ENCODE peak calls at places on chromosomes 11 and 22, in eight cellular contexts. One of them, this sample, is unnamed.

GRCh38 chr22:46695346-46696224 is 42.5 kb downstream of the CERK start:
- DNase-seq in left colon: no peak
- DNase-seq in stimulated activated CD8-positive, alpha-beta memory T cell treated with anti-CD3 and anti-CD28 coated beads, Interleukin-7, amount 100 ng/mL, for 4 hours: no peak
- DNase-seq in uterus: no peak
- DNase-seq in nephron progenitor cell: no peak
- DNase-seq in left ventricle myocardium inferior: no peak
- DNase-seq in endothelial cell: no peak
- DNase-seq in stimulated activated CD4-positive, alpha-beta T cell treated with anti-CD3 and anti-CD28 coated beads, Interleukin-12 subunit alpha, Interleukin-12 subunit beta, amount 100 ng/mL, for 4 hours: no peak
- DNase-seq in this sample: no peak

GRCh38 chr11:127816959-127817358 is 770.4 kb downstream of the ETS1 start:
- DNase-seq in endothelial cell: no peak
- DNase-seq in stimulated activated CD4-positive, alpha-beta T cell treated with anti-CD3 and anti-CD28 coated beads, Interleukin-12 subunit alpha, Interleukin-12 subunit beta, amount 100 ng/mL, for 4 hours: no peak
- DNase-seq in stimulated activated CD8-positive, alpha-beta memory T cell treated with anti-CD3 and anti-CD28 coated beads, Interleukin-7, amount 100 ng/mL, for 4 hours: no peak
- DNase-seq in nephron progenitor cell: no peak
- DNase-seq in left colon: no peak
- DNase-seq in left ventricle myocardium inferior: no peak
- DNase-seq in uterus: no peak
- DNase-seq in this sample: no peak

GRCh38 chr11:68855205-68855978 is 13.7 kb upstream of the CPT1A start:
- DNase-seq in endothelial cell: peak; percentile 42
- DNase-seq in left ventricle myocardium inferior: peak; percentile 63
- DNase-seq in nephron progenitor cell: peak; percentile 52
- DNase-seq in stimulated activated CD8-positive, alpha-beta memory T cell treated with anti-CD3 and anti-CD28 coated beads, Interleukin-7, amount 100 ng/mL, for 4 hours: peak; percentile 17
- DNase-seq in uterus: peak; percentile 45
- DNase-seq in left colon: peak; percentile 57
- DNase-seq in stimulated activated CD4-positive, alpha-beta T cell treated with anti-CD3 and anti-CD28 coated beads, Interleukin-12 subunit alpha, Interleukin-12 subunit beta, amount 100 ng/mL, for 4 hours: no peak
- DNase-seq in this sample: no peak

GRCh38 chr11:46666516-46666915 is 33.9 kb downstream of the ARHGAP1 start:
- DNase-seq in stimulated activated CD4-positive, alpha-beta T cell treated with anti-CD3 and anti-CD28 coated beads, Interleukin-12 subunit alpha, Interleukin-12 subunit beta, amount 100 ng/mL, for 4 hours: no peak
- DNase-seq in stimulated activated CD8-positive, alpha-beta memory T cell treated with anti-CD3 and anti-CD28 coated beads, Interleukin-7, amount 100 ng/mL, for 4 hours: no peak
- DNase-seq in nephron progenitor cell: no peak
- DNase-seq in left colon: no peak
- DNase-seq in endothelial cell: no peak
- DNase-seq in left ventricle myocardium inferior: peak; percentile 50
- DNase-seq in uterus: peak; percentile 46
- DNase-seq in this sample: no peak

GRCh38 chr11:68905421-68906360 is 2.0 kb downstream of the IGHMBP2 start:
- DNase-seq in left colon: no peak
- DNase-seq in left ventricle myocardium inferior: no peak
- DNase-seq in nephron progenitor cell: no peak
- DNase-seq in endothelial cell: no peak
- DNase-seq in uterus: no peak
- DNase-seq in stimulated activated CD8-positive, alpha-beta memory T cell treated with anti-CD3 and anti-CD28 coated beads, Interleukin-7, amount 100 ng/mL, for 4 hours: no peak
- DNase-seq in stimulated activated CD4-positive, alpha-beta T cell treated with anti-CD3 and anti-CD28 coated beads, Interleukin-12 subunit alpha, Interleukin-12 subunit beta, amount 100 ng/mL, for 4 hours: no peak
- DNase-seq in this sample: no peak

GRCh38 chr11:8033312-8033715 is 46.2 kb downstream of the EIF3F start:
- DNase-seq in uterus: peak; percentile 88
- DNase-seq in stimulated activated CD4-positive, alpha-beta T cell treated with anti-CD3 and anti-CD28 coated beads, Interleukin-12 subunit alpha, Interleukin-12 subunit beta, amount 100 ng/mL, for 4 hours: peak; percentile 42
- DNase-seq in stimulated activated CD8-positive, alpha-beta memory T cell treated with anti-CD3 and anti-CD28 coated beads, Interleukin-7, amount 100 ng/mL, for 4 hours: peak; percentile 11
- DNase-seq in nephron progenitor cell: peak; percentile 79
- DNase-seq in endothelial cell: peak; percentile 78
- DNase-seq in left ventricle myocardium inferior: peak; percentile 78
- DNase-seq in left colon: peak; percentile 71
- DNase-seq in this sample: peak; percentile 91

GRCh38 chr11:1255151-1255550 is 32.3 kb downstream of the MUC5B start:
- DNase-seq in stimulated activated CD8-positive, alpha-beta memory T cell treated with anti-CD3 and anti-CD28 coated beads, Interleukin-7, amount 100 ng/mL, for 4 hours: no peak
- DNase-seq in left colon: no peak
- DNase-seq in endothelial cell: no peak
- DNase-seq in stimulated activated CD4-positive, alpha-beta T cell treated with anti-CD3 and anti-CD28 coated beads, Interleukin-12 subunit alpha, Interleukin-12 subunit beta, amount 100 ng/mL, for 4 hours: no peak
- DNase-seq in nephron progenitor cell: no peak
- DNase-seq in uterus: no peak
- DNase-seq in left ventricle myocardium inferior: no peak
- DNase-seq in this sample: no peak

GRCh38 chr11:47409440-47410403 is 1.3 kb downstream of the SLC39A13 start:
- DNase-seq in endothelial cell: no peak
- DNase-seq in left colon: no peak
- DNase-seq in stimulated activated CD4-positive, alpha-beta T cell treated with anti-CD3 and anti-CD28 coated beads, Interleukin-12 subunit alpha, Interleukin-12 subunit beta, amount 100 ng/mL, for 4 hours: no peak
- DNase-seq in nephron progenitor cell: no peak
- DNase-seq in stimulated activated CD8-positive, alpha-beta memory T cell treated with anti-CD3 and anti-CD28 coated beads, Interleukin-7, amount 100 ng/mL, for 4 hours: no peak
- DNase-seq in uterus: no peak
- DNase-seq in left ventricle myocardium inferior: no peak
- DNase-seq in this sample: no peak

GRCh38 chr11:78688460-78688859 is 113.8 kb upstream of the NARS2 start:
- DNase-seq in stimulated activated CD4-positive, alpha-beta T cell treated with anti-CD3 and anti-CD28 coated beads, Interleukin-12 subunit alpha, Interleukin-12 subunit beta, amount 100 ng/mL, for 4 hours: no peak
- DNase-seq in stimulated activated CD8-positive, alpha-beta memory T cell treated with anti-CD3 and anti-CD28 coated beads, Interleukin-7, amount 100 ng/mL, for 4 hours: no peak
- DNase-seq in left ventricle myocardium inferior: no peak
- DNase-seq in endothelial cell: no peak
- DNase-seq in uterus: no peak
- DNase-seq in nephron progenitor cell: no peak
- DNase-seq in left colon: no peak
- DNase-seq in this sample: no peak

GRCh38 chr11:106789406-106789805 is 228.9 kb downstream of the GUCY1A2 start:
- DNase-seq in endothelial cell: no peak
- DNase-seq in left ventricle myocardium inferior: no peak
- DNase-seq in left colon: no peak
- DNase-seq in stimulated activated CD8-positive, alpha-beta memory T cell treated with anti-CD3 and anti-CD28 coated beads, Interleukin-7, amount 100 ng/mL, for 4 hours: no peak
- DNase-seq in uterus: no peak
- DNase-seq in nephron progenitor cell: no peak
- DNase-seq in stimulated activated CD4-positive, alpha-beta T cell treated with anti-CD3 and anti-CD28 coated beads, Interleukin-12 subunit alpha, Interleukin-12 subunit beta, amount 100 ng/mL, for 4 hours: no peak
- DNase-seq in this sample: no peak

GRCh38 chr11:1225386-1226225 is 2.7 kb downstream of the MUC5B start:
- DNase-seq in stimulated activated CD4-positive, alpha-beta T cell treated with anti-CD3 and anti-CD28 coated beads, Interleukin-12 subunit alpha, Interleukin-12 subunit beta, amount 100 ng/mL, for 4 hours: no peak
- DNase-seq in nephron progenitor cell: no peak
- DNase-seq in uterus: no peak
- DNase-seq in left colon: peak; percentile 9
- DNase-seq in stimulated activated CD8-positive, alpha-beta memory T cell treated with anti-CD3 and anti-CD28 coated beads, Interleukin-7, amount 100 ng/mL, for 4 hours: no peak
- DNase-seq in left ventricle myocardium inferior: peak; percentile 16
- DNase-seq in endothelial cell: no peak
- DNase-seq in this sample: no peak

GRCh38 chr11:34631297-34631696 is 10.4 kb downstream of the EHF start:
- DNase-seq in left colon: no peak
- DNase-seq in stimulated activated CD8-positive, alpha-beta memory T cell treated with anti-CD3 and anti-CD28 coated beads, Interleukin-7, amount 100 ng/mL, for 4 hours: no peak
- DNase-seq in endothelial cell: no peak
- DNase-seq in stimulated activated CD4-positive, alpha-beta T cell treated with anti-CD3 and anti-CD28 coated beads, Interleukin-12 subunit alpha, Interleukin-12 subunit beta, amount 100 ng/mL, for 4 hours: no peak
- DNase-seq in uterus: no peak
- DNase-seq in left ventricle myocardium inferior: no peak
- DNase-seq in nephron progenitor cell: no peak
- DNase-seq in this sample: no peak

GRCh38 chr22:44391026-44391425 is 78.3 kb upstream of the SHISAL1 start:
- DNase-seq in endothelial cell: no peak
- DNase-seq in nephron progenitor cell: no peak
- DNase-seq in uterus: no peak
- DNase-seq in left colon: no peak
- DNase-seq in stimulated activated CD4-positive, alpha-beta T cell treated with anti-CD3 and anti-CD28 coated beads, Interleukin-12 subunit alpha, Interleukin-12 subunit beta, amount 100 ng/mL, for 4 hours: no peak
- DNase-seq in stimulated activated CD8-positive, alpha-beta memory T cell treated with anti-CD3 and anti-CD28 coated beads, Interleukin-7, amount 100 ng/mL, for 4 hours: no peak
- DNase-seq in left ventricle myocardium inferior: no peak
- DNase-seq in this sample: no peak

GRCh38 chr22:45581549-45582080 is 78.9 kb downstream of the FBLN1 start:
- DNase-seq in left colon: no peak
- DNase-seq in stimulated activated CD4-positive, alpha-beta T cell treated with anti-CD3 and anti-CD28 coated beads, Interleukin-12 subunit alpha, Interleukin-12 subunit beta, amount 100 ng/mL, for 4 hours: no peak
- DNase-seq in stimulated activated CD8-positive, alpha-beta memory T cell treated with anti-CD3 and anti-CD28 coated beads, Interleukin-7, amount 100 ng/mL, for 4 hours: no peak
- DNase-seq in uterus: no peak
- DNase-seq in nephron progenitor cell: no peak
- DNase-seq in endothelial cell: no peak
- DNase-seq in left ventricle myocardium inferior: no peak
- DNase-seq in this sample: no peak

GRCh38 chr22:47060718-47061117 is 298.3 kb downstream of the TBC1D22A start:
- DNase-seq in stimulated activated CD4-positive, alpha-beta T cell treated with anti-CD3 and anti-CD28 coated beads, Interleukin-12 subunit alpha, Interleukin-12 subunit beta, amount 100 ng/mL, for 4 hours: no peak
- DNase-seq in left colon: no peak
- DNase-seq in endothelial cell: no peak
- DNase-seq in left ventricle myocardium inferior: peak; percentile 1
- DNase-seq in stimulated activated CD8-positive, alpha-beta memory T cell treated with anti-CD3 and anti-CD28 coated beads, Interleukin-7, amount 100 ng/mL, for 4 hours: no peak
- DNase-seq in uterus: no peak
- DNase-seq in nephron progenitor cell: no peak
- DNase-seq in this sample: no peak

GRCh38 chr11:1574256-1575242 is 2.5 kb upstream of the DUSP8 start:
- DNase-seq in nephron progenitor cell: peak; percentile 80
- DNase-seq in uterus: peak; percentile 68
- DNase-seq in endothelial cell: peak; percentile 58
- DNase-seq in stimulated activated CD4-positive, alpha-beta T cell treated with anti-CD3 and anti-CD28 coated beads, Interleukin-12 subunit alpha, Interleukin-12 subunit beta, amount 100 ng/mL, for 4 hours: peak; percentile 58
- DNase-seq in left ventricle myocardium inferior: peak; percentile 58
- DNase-seq in left colon: peak; percentile 74
- DNase-seq in stimulated activated CD8-positive, alpha-beta memory T cell treated with anti-CD3 and anti-CD28 coated beads, Interleukin-7, amount 100 ng/mL, for 4 hours: peak; percentile 45
- DNase-seq in this sample: no peak

This sample was measured in right atrium auricular region.